ENCODE peak calls at places on chromosomes 2 and 18, in nine cellular contexts. A is esophagus squamous epithelium, O is adrenal gland, M is uterus, H is heart left ventricle, R is A549, L is ovary, E is breast epithelium, X is spleen. Z is an unnamed sample.

GRCh38 chr2:45840481-45840880 is 189.0 kb downstream of the PRKCE start:
- DNase-seq in A (no peak), M (no peak), O (no peak), E (no peak), L (no peak), X (no peak), R (no peak), H (no peak), Z (no peak)

GRCh38 chr18:9435041-9435440 is 40.3 kb upstream of the RALBP1 start:
- DNase-seq in E (no peak), R (no peak), A (no peak), M (no peak), O (no peak), X (no peak), H (no peak), L (no peak), Z (no peak)

GRCh38 chr2:210195066-210195852 is 24.1 kb upstream of the KANSL1L start:
- DNase-seq in H (no peak), E (no peak), O (peak), X (no peak), R (peak), L (no peak), M (no peak), A (no peak), Z (no peak)

GRCh38 chr2:189803431-189803830 is 19.2 kb downstream of the PMS1 start:
- DNase-seq in R (no peak), O (no peak), A (no peak), M (no peak), H (no peak), L (no peak), E (no peak), X (no peak), Z (no peak)

GRCh38 chr2:216194013-216194412 is 84.9 kb downstream of the XRCC5 start:
- DNase-seq in E (no peak), R (no peak), O (no peak), M (no peak), A (no peak), X (no peak), H (no peak), L (no peak), Z (no peak)

GRCh38 chr2:186848873-186849578 is at the start of gene ZSWIM2:
- DNase-seq in O (peak), H (peak), A (no peak), R (peak), X (peak), M (peak), E (no peak), L (peak), Z (peak)

GRCh38 chr2:29522951-29523669 is 398.3 kb downstream of the ALK start:
- DNase-seq in X (no peak), H (no peak), O (no peak), M (no peak), A (no peak), L (no peak), E (no peak), R (peak), Z (no peak)

GRCh38 chr18:22465859-22466602 is 48.3 kb upstream of the CTAGE1 start:
- DNase-seq in A (no peak), H (no peak), R (peak), E (no peak), X (no peak), L (peak), M (peak), O (peak), Z (peak)

GRCh38 chr2:174778479-174778962 is 14.2 kb upstream of the CHRNA1 start:
- DNase-seq in R (no peak), E (peak), O (peak), L (peak), H (peak), X (peak), A (no peak), M (peak), Z (no peak)

GRCh38 chr2:19769513-19769912 is 132.3 kb downstream of the TTC32 start:
- DNase-seq in X (no peak), E (no peak), M (no peak), H (no peak), O (no peak), L (no peak), A (no peak), R (peak), Z (no peak)

GRCh38 chr2:111975053-111975552 is 76.7 kb downstream of the MERTK start:
- DNase-seq in R (peak), X (no peak), A (no peak), L (no peak), M (no peak), O (no peak), E (no peak), H (no peak), Z (peak)

GRCh38 chr18:57561728-57562423 is 24.6 kb downstream of the FECH start:
- DNase-seq in L (no peak), E (no peak), M (no peak), H (no peak), X (no peak), A (no peak), O (no peak), R (peak), Z (peak)

GRCh38 chr18:32081881-32082280 is 9.8 kb upstream of the RNF138 start:
- DNase-seq in X (no peak), L (no peak), H (no peak), O (no peak), R (no peak), A (no peak), M (no peak), E (no peak), Z (no peak)

GRCh38 chr2:201132518-201132917 is 16.6 kb downstream of the CFLAR start:
- DNase-seq in L (no peak), R (no peak), A (no peak), M (no peak), H (no peak), E (no peak), O (no peak), X (no peak), Z (no peak)

GRCh38 chr2:20196881-20197204 is 28.1 kb downstream of the SDC1 start:
- DNase-seq in A (no peak), H (no peak), X (no peak), E (no peak), L (no peak), O (no peak), M (no peak), R (no peak), Z (no peak)

GRCh38 chr2:105969552-105969951 is 224.5 kb downstream of the UXS1 start:
- DNase-seq in R (peak), A (no peak), L (no peak), H (no peak), E (no peak), X (no peak), O (no peak), M (no peak), Z (no peak)

GRCh38 chr18:74342416-74343043 is 26.9 kb downstream of the C18orf63 start:
- DNase-seq in O (no peak), X (no peak), A (no peak), R (peak), M (no peak), E (no peak), L (peak), H (no peak), Z (no peak)

GRCh38 chr2:190425221-190425866 is 17.2 kb downstream of the MFSD6 start:
- DNase-seq in O (no peak), X (no peak), R (no peak), H (no peak), L (no peak), E (no peak), A (no peak), M (no peak), Z (no peak)

GRCh38 chr2:176461686-176462376 is 192.6 kb downstream of the MTX2 start:
- DNase-seq in H (no peak), R (no peak), A (no peak), O (no peak), L (no peak), E (no peak), M (no peak), X (no peak), Z (no peak)

GRCh38 chr2:199738723-199739412 is 112.1 kb downstream of the FTCDNL1 start:
- DNase-seq in O (no peak), L (no peak), M (no peak), X (no peak), H (no peak), A (no peak), R (peak), E (no peak), Z (no peak)

GRCh38 chr2:38601463-38602135 is 1.1 kb downstream of the HNRNPLL start:
- DNase-seq in H (no peak), O (no peak), L (no peak), A (no peak), X (no peak), M (no peak), E (no peak), R (no peak), Z (no peak)

GRCh38 chr18:25675123-25675850 is 323.3 kb upstream of the ZNF521 start:
- DNase-seq in M (no peak), L (no peak), O (no peak), E (no peak), A (no peak), H (no peak), X (no peak), R (no peak), Z (no peak)

GRCh38 chr18:65968605-65969004 is 217.8 kb downstream of the CDH7 start:
- DNase-seq in O (no peak), R (peak), M (no peak), A (no peak), X (no peak), E (no peak), H (no peak), L (no peak), Z (no peak)

GRCh38 chr2:144471316-144472045 is 48.4 kb downstream of the ZEB2 start:
- DNase-seq in L (no peak), A (no peak), R (no peak), E (no peak), O (no peak), X (no peak), H (no peak), M (no peak), Z (no peak)

GRCh38 chr2:19607931-19608762 is 249.7 kb upstream of the OSR1 start:
- DNase-seq in X (no peak), H (no peak), E (no peak), R (peak), O (peak), M (no peak), A (no peak), L (no peak), Z (peak)

GRCh38 chr2:60468390-60469085 is 84.9 kb downstream of the BCL11A start:
- DNase-seq in H (no peak), A (no peak), L (no peak), X (no peak), O (no peak), M (no peak), R (no peak), E (no peak), Z (no peak)

GRCh38 chr18:79531386-79531785 is 135.7 kb downstream of the NFATC1 start:
- DNase-seq in H (peak), R (no peak), A (no peak), L (no peak), E (no peak), M (peak), O (no peak), X (peak), Z (no peak)

DNA sequence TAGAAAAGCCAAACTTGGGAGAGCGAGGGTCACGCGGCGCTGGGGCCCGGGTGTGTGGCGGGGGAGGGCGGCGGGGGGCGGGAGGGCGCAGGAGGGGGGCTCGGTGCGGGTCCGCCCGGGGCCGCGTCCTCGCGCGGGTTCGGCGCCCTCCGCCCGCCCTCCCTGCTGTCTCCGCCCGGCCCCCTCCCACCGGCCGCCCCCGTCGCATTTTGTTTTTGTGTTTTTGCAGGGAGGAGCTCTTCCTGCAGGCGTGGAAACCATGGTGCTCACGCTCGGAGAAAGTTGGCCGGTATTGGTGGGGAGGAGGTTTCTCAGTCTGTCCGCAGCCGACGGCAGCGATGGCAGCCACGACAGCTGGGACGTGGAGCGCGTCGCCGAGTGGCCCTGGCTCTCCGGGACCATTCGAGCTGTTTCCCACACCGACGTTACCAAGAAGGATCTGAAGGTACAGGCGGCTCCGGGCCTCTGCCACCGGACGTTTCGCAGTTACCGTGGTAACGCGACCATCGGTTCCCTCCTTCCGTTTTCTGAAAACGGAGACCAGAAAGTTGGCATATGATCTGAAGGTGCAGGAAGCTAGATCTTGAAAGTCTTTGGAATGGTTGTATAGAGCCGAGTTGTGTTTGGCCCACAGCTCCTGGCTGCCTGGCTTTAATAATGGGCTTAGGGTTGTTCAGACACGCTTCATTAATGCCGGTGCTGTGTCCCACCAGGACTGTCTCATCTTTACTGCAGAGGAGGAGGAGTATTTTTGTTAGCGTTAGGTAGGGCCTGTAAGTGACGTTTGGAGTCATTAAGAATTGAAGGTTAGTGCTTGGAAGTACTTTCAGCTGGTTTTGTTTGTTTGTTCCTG is 844 bp downstream of the KDM3A start:
- DNase-seq in O (peak), A (peak), H (peak), R (peak), L (peak), E (peak), X (peak), M (peak), Z (peak)
- TF ChIP-seq POLR2A in O (peak), A (peak), H (no peak), R (peak), L (no peak), E (peak), X (peak), M (no peak), Z (peak)

DNA sequence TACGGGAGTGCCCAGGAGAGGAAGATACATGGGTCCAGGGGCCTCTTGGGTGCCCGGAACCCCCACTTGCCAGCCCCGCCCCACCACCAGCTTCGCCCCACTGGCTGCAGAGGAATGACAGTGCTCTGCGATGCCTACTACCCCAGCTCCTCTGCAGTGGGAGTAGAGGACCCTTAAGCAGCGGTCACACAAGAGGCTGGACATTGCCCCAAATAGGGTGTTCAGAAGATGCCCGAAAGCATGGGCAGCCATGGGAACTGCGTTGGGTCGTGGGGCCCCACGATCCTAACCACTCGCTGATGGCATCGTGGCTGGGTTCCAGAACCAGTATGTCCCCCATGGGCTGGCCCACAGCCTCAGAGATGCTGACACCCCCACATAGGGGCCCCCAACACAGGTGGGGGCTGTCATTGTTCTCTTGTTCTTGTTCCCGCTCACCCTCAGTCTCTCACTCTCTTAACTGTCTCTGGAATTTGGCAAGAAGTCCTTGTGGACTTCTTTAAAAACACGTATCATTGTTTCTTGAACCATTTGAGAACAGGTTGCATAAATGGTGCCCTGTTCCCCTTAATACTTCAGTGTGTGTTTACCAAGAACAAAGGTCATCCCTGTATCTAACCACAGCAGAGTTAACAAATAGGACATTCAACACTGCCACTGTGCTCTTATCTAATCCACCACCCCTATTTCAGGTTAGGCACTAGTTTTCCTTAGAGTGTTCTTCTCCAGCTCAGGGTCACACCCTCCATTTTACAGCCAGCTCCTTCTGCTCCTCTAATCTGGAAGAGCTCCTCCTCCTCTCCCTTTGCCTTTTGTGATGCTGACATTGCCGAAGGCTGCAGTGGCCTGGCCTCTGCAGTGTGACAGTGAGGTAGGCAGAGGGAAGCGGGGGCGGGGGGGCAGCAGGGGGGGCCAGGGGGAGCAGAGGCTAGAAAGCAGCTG is 76.3 kb downstream of the STPG4 start:
- DNase-seq in R (peak), E (no peak), L (no peak), A (no peak), H (no peak), O (no peak), X (peak), M (no peak), Z (no peak)
- TF ChIP-seq POLR2A in R (no peak), E (no peak), L (no peak), A (no peak), H (no peak), O (no peak), X (no peak), M (no peak), Z (no peak)

GRCh38 chr2:55047677-55048299 is 2.5 kb downstream of the RTN4 start:
- DNase-seq in L (no peak), O (peak), E (no peak), R (peak), X (no peak), A (no peak), H (no peak), M (no peak), Z (no peak)

GRCh38 chr2:55050133-55050994 is at the start of gene RTN4:
- DNase-seq in E (peak), L (peak), A (peak), H (peak), X (peak), M (peak), R (peak), O (peak), Z (peak)

GRCh38 chr2:55049794-55050132 is 488 bp downstream of the RTN4 start:
- DNase-seq in X (peak), L (no peak), M (no peak), A (no peak), O (no peak), H (no peak), R (peak), E (no peak), Z (no peak)

GRCh38 chr2:55048514-55048924 is 1.7 kb downstream of the RTN4 start:
- DNase-seq in E (no peak), L (peak), M (no peak), O (peak), H (no peak), R (peak), A (no peak), X (no peak), Z (no peak)

GRCh38 chr2:55048925-55049793 is 1.1 kb downstream of the RTN4 start:
- DNase-seq in L (peak), A (peak), H (peak), O (peak), R (peak), X (peak), E (peak), M (peak), Z (no peak)
- TF ChIP-seq POLR2A in L (peak), A (peak), H (peak), O (no peak), R (peak), X (no peak), E (peak), M (peak), Z (peak)

DNA sequence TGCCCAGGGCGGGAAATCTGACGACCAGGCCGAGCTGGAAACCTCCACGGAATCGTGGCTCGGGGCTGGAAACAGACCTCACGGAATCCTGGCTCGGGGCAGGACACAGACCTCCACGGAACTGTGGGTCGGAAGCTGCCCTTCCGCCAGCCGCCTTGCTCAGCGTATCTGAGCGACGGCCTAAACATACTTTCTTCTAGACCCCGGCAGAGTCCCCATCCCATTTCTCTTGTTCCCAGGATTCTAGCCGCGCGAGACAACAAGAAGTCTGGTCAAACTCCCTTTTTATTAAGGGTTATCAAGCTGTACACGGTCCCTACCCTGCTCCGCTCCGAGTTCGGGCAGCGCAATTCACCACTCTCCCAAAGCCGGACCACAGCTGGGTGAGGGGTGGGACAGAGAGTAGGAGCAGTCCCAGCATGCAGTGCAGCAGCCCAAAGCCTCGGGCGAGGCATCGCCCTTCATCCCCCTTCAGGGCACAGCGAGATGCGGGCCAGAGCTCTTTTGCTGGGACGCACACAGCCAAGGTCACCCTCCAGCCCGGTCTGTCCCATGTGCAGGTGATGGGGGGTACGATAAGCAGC is 447 bp upstream of the ABCB6 start:
- DNase-seq in M (no peak), L (no peak), A (no peak), O (no peak), R (no peak), X (peak), E (no peak), H (no peak), Z (no peak)
- TF ChIP-seq POLR2A in M (no peak), L (no peak), A (no peak), O (no peak), R (no peak), X (no peak), E (no peak), H (no peak), Z (no peak)

GRCh38 chr18:11877497-11877896 is 26.3 kb downstream of the CHMP1B start:
- DNase-seq in M (no peak), X (no peak), O (no peak), A (no peak), E (no peak), L (no peak), H (no peak), R (no peak), Z (no peak)

GRCh38 chr18:11885278-11885991 is 22.7 kb downstream of the MPPE1 start:
- DNase-seq in O (no peak), R (no peak), H (no peak), E (no peak), L (no peak), M (no peak), X (no peak), A (no peak), Z (no peak)

GRCh38 chr18:11883153-11883552 is 25.0 kb downstream of the MPPE1 start:
- DNase-seq in R (no peak), M (no peak), H (no peak), E (no peak), A (no peak), L (no peak), X (no peak), O (no peak), Z (no peak)

GRCh38 chr18:11884396-11885030 is 23.6 kb downstream of the MPPE1 start:
- DNase-seq in O (no peak), L (no peak), H (no peak), X (no peak), M (no peak), A (no peak), E (no peak), R (no peak), Z (no peak)

GRCh38 chr18:11880586-11881304 is 27.4 kb downstream of the MPPE1 start:
- DNase-seq in R (no peak), O (no peak), L (no peak), M (no peak), X (peak), E (no peak), A (no peak), H (no peak), Z (no peak)
- TF ChIP-seq POLR2A in R (no peak), O (no peak), L (no peak), M (no peak), X (no peak), E (no peak), A (no peak), H (no peak), Z (no peak)

Z was measured in H54.